ENCODE peak calls at places on chromosomes 11 and 22, in four cellular contexts. V is activated CD4-positive, alpha-beta T cell treated with anti-CD3 and anti-CD28 coated beads for 48 hours; P is GM12878; Z is nephron progenitor cell. M is an unnamed sample.

GRCh38 chr22:40855104-40855959 is 1.1 kb downstream of the ST13 start:
- DNase-seq in V (peak), P (no peak), Z (no peak), M (peak)

GRCh38 chr11:21520244-21520643 is 672.6 kb upstream of the ANO5 start:
- DNase-seq in V (no peak), P (no peak), Z (no peak), M (no peak)

GRCh38 chr11:93662177-93662575 is 694 bp downstream of the CEP295 start:
- DNase-seq in V (no peak), P (no peak), Z (no peak), M (no peak)

GRCh38 chr11:114562166-114562916 is 2.7 kb upstream of the NXPE1 start:
- DNase-seq in V (no peak), P (no peak), Z (no peak), M (no peak)

GRCh38 chr11:126347751-126348628 is 7.5 kb upstream of the ST3GAL4 start:
- DNase-seq in V (no peak), P (no peak), Z (no peak), M (no peak)

GRCh38 chr11:65307298-65308229 is 7.1 kb upstream of the CDC42EP2 start:
- DNase-seq in V (no peak), P (no peak), Z (no peak), M (no peak)

GRCh38 chr22:25002241-25002985 is 49.9 kb downstream of the KIAA1671 start:
- DNase-seq in V (no peak), P (no peak), Z (no peak), M (no peak)

GRCh38 chr11:74195828-74196227 is 24.7 kb downstream of the PPME1 start:
- DNase-seq in V (no peak), P (no peak), Z (no peak), M (no peak)

GRCh38 chr11:69455969-69456368 is 25.5 kb upstream of the LINC01488 start:
- DNase-seq in V (no peak), P (no peak), Z (no peak), M (no peak)

GRCh38 chr11:102205805-102206204 is 95.6 kb downstream of the YAP1 start:
- DNase-seq in V (no peak), P (no peak), Z (no peak), M (no peak)

GRCh38 chr11:30342736-30343166 is 19.8 kb downstream of the ARL14EP start:
- DNase-seq in V (no peak), P (peak), Z (no peak), M (no peak)

GRCh38 chr11:76805206-76805913 is 22.2 kb downstream of the TSKU start:
- DNase-seq in V (peak), P (no peak), Z (no peak), M (peak)

GRCh38 chr11:69444381-69445130 is 36.9 kb upstream of the LINC01488 start:
- DNase-seq in V (peak), P (no peak), Z (peak), M (no peak)

GRCh38 chr11:40188848-40189247 is 1270.6 kb downstream of the LRRC4C start:
- DNase-seq in V (no peak), P (no peak), Z (no peak), M (no peak)

GRCh38 chr22:43197271-43197941 is 10.5 kb upstream of the TTLL12 start:
- DNase-seq in V (no peak), P (no peak), Z (no peak), M (no peak)

GRCh38 chr11:123544631-123545375 is 109.6 kb downstream of the SCN3B start:
- DNase-seq in V (no peak), P (no peak), Z (no peak), M (no peak)

GRCh38 chr22:23524226-23524625 is 55.9 kb downstream of the IGLL1 start:
- DNase-seq in V (no peak), P (no peak), Z (no peak), M (no peak)

GRCh38 chr11:8671651-8672062 is 10.8 kb downstream of the TRIM66 start:
- DNase-seq in V (no peak), P (no peak), Z (no peak), M (no peak)

GRCh38 chr11:119422505-119423416 is at the start of gene THY1:
- DNase-seq in V (no peak), P (no peak), Z (peak), M (peak)